ENCODE peak calls at places on chromosomes 5 and 9, in six cellular contexts. L, X, P, T, O and Y are unnamed samples.

GRCh38 chr9:123421801-123422455 is 65.9 kb downstream of the CRB2 start:
- DNase-seq in O (peak), X (peak), P (no peak), L (no peak), T (no peak), Y (no peak)

GRCh38 chr5:10493884-10494283 is 52.2 kb downstream of the ROPN1L start:
- DNase-seq in P (no peak), O (no peak), X (no peak), L (no peak), T (no peak), Y (no peak)

GRCh38 chr5:149453618-149454415 is 74.7 kb upstream of the IL17B start:
- DNase-seq in T (no peak), P (no peak), X (peak), L (no peak), O (no peak), Y (no peak)

GRCh38 chr9:108434036-108434435 is 421.8 kb downstream of the ACTL7B start:
- DNase-seq in T (no peak), O (no peak), P (no peak), X (no peak), L (no peak), Y (no peak)

GRCh38 chr5:74127377-74128338 is 501.7 kb downstream of the ARHGEF28 start:
- DNase-seq in O (no peak), T (peak), L (no peak), P (no peak), X (no peak), Y (no peak)

GRCh38 chr5:62652225-62652624 is 73.6 kb downstream of the LRRC70 start:
- DNase-seq in O (no peak), T (no peak), L (no peak), P (no peak), X (no peak), Y (no peak)

GRCh38 chr5:50727149-50727496 is 60.7 kb downstream of the PARP8 start:
- DNase-seq in T (peak), P (no peak), L (no peak), X (no peak), O (no peak), Y (no peak)

GRCh38 chr5:180074462-180074861 is 2.9 kb upstream of the RNF130 start:
- DNase-seq in L (no peak), X (no peak), P (no peak), O (no peak), T (no peak), Y (no peak)

GRCh38 chr5:108650997-108651396 is 96.7 kb upstream of the FER start:
- DNase-seq in P (no peak), X (no peak), T (no peak), O (no peak), L (no peak), Y (no peak)

GRCh38 chr5:95027775-95028174 is 257.1 kb downstream of the MCTP1 start:
- DNase-seq in O (no peak), P (no peak), X (no peak), T (no peak), L (no peak), Y (no peak)

GRCh38 chr5:136522217-136522956 is 157.0 kb upstream of the TRPC7 start:
- DNase-seq in P (no peak), T (no peak), X (no peak), L (no peak), O (no peak), Y (no peak)

GRCh38 chr5:72556351-72557146 is 49.3 kb upstream of the ZNF366 start:
- DNase-seq in X (peak), O (peak), T (peak), P (peak), L (peak), Y (no peak)

GRCh38 chr5:74685979-74686631 is 1.1 kb downstream of the HEXB start:
- DNase-seq in X (no peak), O (no peak), L (no peak), T (peak), P (peak), Y (no peak)

GRCh38 chr5:41109186-41109585 is 38.0 kb upstream of the MROH2B start:
- DNase-seq in T (no peak), O (no peak), L (no peak), X (no peak), P (no peak), Y (no peak)

GRCh38 chr9:16704096-16704488 is 166.4 kb downstream of the BNC2 start:
- DNase-seq in L (no peak), O (no peak), X (no peak), P (no peak), T (no peak), Y (no peak)

GRCh38 chr9:71716138-71716909 is 52.0 kb downstream of the CEMIP2 start:
- DNase-seq in T (no peak), X (no peak), L (no peak), O (no peak), P (no peak), Y (no peak)

GRCh38 chr9:78695521-78695920 is 398.6 kb downstream of the PSAT1 start:
- DNase-seq in P (no peak), L (no peak), X (no peak), T (peak), O (peak), Y (no peak)

GRCh38 chr5:132557425-132557805 is 638 bp downstream of the RAD50 start:
- DNase-seq in O (peak), P (no peak), T (peak), L (peak), X (peak), Y (no peak)

GRCh38 chr9:114275246-114275994 is 47.5 kb upstream of the ORM1 start:
- DNase-seq in T (no peak), P (no peak), X (no peak), L (peak), O (peak), Y (no peak)

GRCh38 chr5:72036951-72037350 is 70.3 kb upstream of the MAP1B start:
- DNase-seq in L (no peak), T (no peak), X (no peak), O (no peak), P (no peak), Y (no peak)

GRCh38 chr5:88085462-88085861 is 183.2 kb downstream of the TMEM161B start:
- DNase-seq in P (no peak), L (no peak), T (no peak), X (no peak), O (no peak), Y (no peak)

GRCh38 chr5:36363101-36363500 is 61.4 kb upstream of the RANBP3L start:
- DNase-seq in O (no peak), T (no peak), X (peak), P (no peak), L (no peak), Y (no peak)

GRCh38 chr5:180803181-180804128 is 849 bp upstream of the MGAT1 start:
- DNase-seq in P (peak), X (peak), L (peak), T (peak), O (peak), Y (peak)

GRCh38 chr9:27278374-27278773 is 18.6 kb downstream of the EQTN start:
- DNase-seq in P (peak), X (no peak), O (no peak), L (no peak), T (no peak), Y (no peak)

GRCh38 chr9:136902259-136902821 is 16.0 kb downstream of the TRAF2 start:
- DNase-seq in P (peak), L (peak), T (peak), O (peak), X (peak), Y (peak)
- H3K27ac ChIP-seq in P (peak), L (peak), T (peak), O (peak), X (peak), Y (peak)

DNA sequence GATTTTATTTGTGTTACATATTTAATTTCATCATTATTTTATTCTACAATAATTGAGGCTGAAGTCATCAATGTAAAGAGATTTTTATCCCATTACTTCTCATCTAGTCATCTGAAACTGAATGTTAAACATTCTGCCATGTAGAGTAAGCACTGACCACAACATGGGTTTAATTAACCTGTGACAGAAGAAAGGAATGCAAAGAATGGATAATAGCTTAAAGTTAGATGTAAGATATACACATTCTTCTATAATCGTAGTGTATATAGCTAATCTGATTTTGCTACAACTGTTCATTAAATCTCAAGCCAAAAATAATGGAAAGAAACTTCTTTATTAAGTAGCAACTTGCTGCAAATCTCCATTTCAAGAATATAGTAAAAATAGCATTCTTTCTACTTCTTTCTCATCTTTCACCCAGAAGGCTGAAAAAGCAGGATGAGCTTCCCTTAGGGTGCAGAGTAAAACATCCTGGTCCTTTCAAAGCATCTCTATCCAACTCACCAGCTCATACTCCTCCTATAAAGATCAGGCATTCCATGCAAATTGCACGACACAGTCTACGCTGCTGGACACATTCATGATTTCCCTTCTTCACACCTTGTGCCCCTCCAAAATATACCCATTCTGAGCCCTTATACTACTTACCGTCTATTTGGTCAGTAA is 115.2 kb downstream of the EFNA5 start:
- DNase-seq in T (no peak), P (no peak), L (no peak), X (no peak), O (no peak), Y (no peak)
- H3K27ac ChIP-seq in T (no peak), P (no peak), L (peak), X (peak), O (no peak), Y (no peak)

GRCh38 chr9:4837126-4837767 is 44.5 kb downstream of the RCL1 start:
- DNase-seq in O (no peak), X (no peak), L (no peak), P (peak), T (peak), Y (no peak)

GRCh38 chr9:4837768-4838546 is 45.2 kb downstream of the RCL1 start:
- DNase-seq in L (no peak), O (no peak), P (peak), T (no peak), X (no peak), Y (no peak)

GRCh38 chr9:4842213-4842612 is 49.5 kb downstream of the RCL1 start:
- DNase-seq in L (no peak), O (no peak), T (no peak), X (no peak), P (no peak), Y (no peak)

GRCh38 chr9:4840018-4840417 is 47.3 kb downstream of the RCL1 start:
- DNase-seq in O (no peak), T (no peak), X (no peak), L (no peak), P (no peak), Y (no peak)

GRCh38 chr9:4839470-4839912 is 46.7 kb downstream of the RCL1 start:
- DNase-seq in O (no peak), X (no peak), P (no peak), T (peak), L (no peak), Y (no peak)
- H3K27ac ChIP-seq in O (no peak), X (no peak), P (no peak), T (peak), L (no peak), Y (no peak)

GRCh38 chr5:14298126-14298847 is 155.1 kb downstream of the TRIO start:
- DNase-seq in P (no peak), L (no peak), O (no peak), X (no peak), T (no peak), Y (no peak)
- H3K27ac ChIP-seq in P (no peak), L (peak), O (no peak), X (no peak), T (no peak), Y (no peak)